ENCODE peak calls at places on chromosomes 2 and 18, in six cellular contexts. J is HCT116, B is HepG2, S is K562, U is SK-N-SH, G is H1. X is an unnamed sample.

GRCh38 chr2:165803123-165803760 is 9.2 kb upstream of the GALNT3 start:
- DNase-seq in J (no peak), B (no peak), S (no peak), U (no peak), G (no peak), X (no peak)

GRCh38 chr18:801137-801536 is 10.9 kb downstream of the YES1 start:
- DNase-seq in J (no peak), B (no peak), S (no peak), U (no peak), G (no peak), X (no peak)

GRCh38 chr2:227472265-227473018 is 486 bp downstream of the AGFG1 start:
- DNase-seq in J (no peak), B (no peak), S (peak), U (peak), G (peak), X (no peak)

GRCh38 chr2:228318218-228318617 is 136.7 kb upstream of the SPHKAP start:
- DNase-seq in J (peak), B (peak), S (no peak), U (peak), G (peak), X (no peak)

GRCh38 chr2:7888876-7889275 is 793.0 kb upstream of the ID2 start:
- DNase-seq in J (no peak), B (no peak), S (no peak), U (no peak), G (no peak), X (no peak)

GRCh38 chr18:627211-627610 is 30.2 kb upstream of the TYMS start:
- DNase-seq in J (no peak), B (no peak), S (no peak), U (no peak), G (no peak), X (no peak)

GRCh38 chr2:86787701-86788100 is 3.0 kb downstream of the CD8A start:
- DNase-seq in J (no peak), B (no peak), S (no peak), U (peak), G (no peak), X (no peak)

GRCh38 chr2:49162151-49162550 is 7.8 kb upstream of the FSHR start:
- DNase-seq in J (no peak), B (no peak), S (no peak), U (no peak), G (no peak), X (no peak)

GRCh38 chr2:130393318-130393910 is 37.6 kb downstream of the PTPN18 start:
- DNase-seq in J (no peak), B (no peak), S (no peak), U (no peak), G (no peak), X (no peak)

GRCh38 chr2:52658598-52658997 is 1109.0 kb upstream of the CHAC2 start:
- DNase-seq in J (peak), B (no peak), S (no peak), U (no peak), G (no peak), X (no peak)

GRCh38 chr2:173881466-173881865 is 83.7 kb downstream of the SP3 start:
- DNase-seq in J (no peak), B (no peak), S (no peak), U (peak), G (no peak), X (no peak)

GRCh38 chr2:85655961-85656403 is 12.0 kb downstream of the SFTPB start:
- DNase-seq in J (no peak), B (no peak), S (no peak), U (no peak), G (no peak), X (no peak)

GRCh38 chr18:9095297-9096012 is 7.0 kb upstream of the NDUFV2 start:
- DNase-seq in J (no peak), B (peak), S (no peak), U (no peak), G (no peak), X (no peak)

GRCh38 chr2:176484838-176485237 is 215.6 kb downstream of the MTX2 start:
- DNase-seq in J (no peak), B (no peak), S (no peak), U (no peak), G (no peak), X (no peak)

GRCh38 chr2:175414872-175415487 is 233.5 kb upstream of the ATP5MC3 start:
- DNase-seq in J (peak), B (peak), S (peak), U (peak), G (peak), X (peak)

GRCh38 chr18:33210575-33211189 is 229.8 kb downstream of the CCDC178 start:
- DNase-seq in J (no peak), B (peak), S (no peak), U (peak), G (no peak), X (no peak)

GRCh38 chr2:226969412-226969811 is 133.6 kb downstream of the RHBDD1 start:
- DNase-seq in J (no peak), B (no peak), S (no peak), U (no peak), G (no peak), X (no peak)

GRCh38 chr2:69616755-69617154 is 26.8 kb downstream of the AAK1 start:
- DNase-seq in J (peak), B (no peak), S (no peak), U (no peak), G (no peak), X (no peak)

GRCh38 chr2:144834954-144835633 is 315.2 kb upstream of the ZEB2 start:
- DNase-seq in J (no peak), B (no peak), S (peak), U (no peak), G (no peak), X (no peak)

GRCh38 chr2:17309741-17310339 is 208.4 kb downstream of the RAD51AP2 start:
- DNase-seq in J (peak), B (peak), S (peak), U (peak), G (no peak), X (peak)

GRCh38 chr2:216653093-216653799 is 20.0 kb downstream of the IGFBP2 start:
- DNase-seq in J (no peak), B (no peak), S (no peak), U (no peak), G (no peak), X (no peak)

GRCh38 chr2:102527086-102527485 is 54.1 kb downstream of the SLC9A4 start:
- DNase-seq in J (no peak), B (no peak), S (no peak), U (no peak), G (no peak), X (no peak)

GRCh38 chr2:104378853-104379374 is 475.0 kb upstream of the POU3F3 start:
- DNase-seq in J (no peak), B (peak), S (peak), U (peak), G (no peak), X (no peak)

GRCh38 chr2:84458436-84459027 is 548 bp downstream of the SUCLG1 start:
- DNase-seq in J (no peak), B (peak), S (peak), U (peak), G (no peak), X (no peak)

GRCh38 chr2:113000436-113000835 is 4.8 kb upstream of the IL36A start:
- DNase-seq in J (no peak), B (no peak), S (peak), U (no peak), G (no peak), X (no peak)

GRCh38 chr2:68278169-68278568 is 25.8 kb upstream of the PPP3R1 start:
- DNase-seq in J (no peak), B (no peak), S (no peak), U (no peak), G (no peak), X (no peak)

GRCh38 chr2:102657770-102658169 is 38.4 kb downstream of the SLC9A2 start:
- DNase-seq in J (no peak), B (no peak), S (no peak), U (no peak), G (no peak), X (no peak)

GRCh38 chr2:238573065-238573778 is 146.5 kb downstream of the ASB1 start:
- DNase-seq in J (peak), B (peak), S (peak), U (peak), G (peak), X (peak)

GRCh38 chr18:44592639-44593038 is 88.0 kb upstream of the SETBP1 start:
- DNase-seq in J (no peak), B (no peak), S (no peak), U (no peak), G (no peak), X (no peak)

GRCh38 chr18:32732165-32732564 is 40.7 kb downstream of the KLHL14 start:
- DNase-seq in J (no peak), B (no peak), S (no peak), U (no peak), G (no peak), X (no peak)

GRCh38 chr2:3198119-3198518 is 179.5 kb downstream of the EIPR1 start:
- DNase-seq in J (no peak), B (peak), S (no peak), U (peak), G (peak), X (no peak)

GRCh38 chr18:79680100-79680879 is 687 bp downstream of the CTDP1 start:
- DNase-seq in J (no peak), B (peak), S (peak), U (peak), G (peak), X (no peak)

GRCh38 chr2:204019572-204020501 is 83.3 kb downstream of the ICOS start:
- DNase-seq in J (no peak), B (no peak), S (no peak), U (no peak), G (no peak), X (no peak)

GRCh38 chr2:219286436-219287115 is 7.4 kb downstream of the DNAJB2 start:
- DNase-seq in J (no peak), B (no peak), S (no peak), U (no peak), G (no peak), X (no peak)

GRCh38 chr2:174667461-174667860 is 69.9 kb upstream of the WIPF1 start:
- DNase-seq in J (no peak), B (no peak), S (no peak), U (no peak), G (no peak), X (no peak)

GRCh38 chr18:31241900-31242409 is 76.0 kb upstream of the DSG1 start:
- DNase-seq in J (peak), B (peak), S (peak), U (peak), G (peak), X (no peak)

GRCh38 chr2:179341152-179341866 is 76.7 kb upstream of the SESTD1 start:
- DNase-seq in J (no peak), B (no peak), S (no peak), U (no peak), G (no peak), X (no peak)
- TF ChIP-seq SIN3A in J (no peak), B (no peak), S (no peak), U (no peak), G (no peak), X (no peak)

GRCh38 chr18:42141439-42141838 is 186.4 kb downstream of the PIK3C3 start:
- DNase-seq in J (no peak), B (peak), S (no peak), U (no peak), G (no peak), X (no peak)
- TF ChIP-seq SIN3A in J (no peak), B (no peak), S (no peak), U (no peak), G (no peak), X (no peak)

DNA sequence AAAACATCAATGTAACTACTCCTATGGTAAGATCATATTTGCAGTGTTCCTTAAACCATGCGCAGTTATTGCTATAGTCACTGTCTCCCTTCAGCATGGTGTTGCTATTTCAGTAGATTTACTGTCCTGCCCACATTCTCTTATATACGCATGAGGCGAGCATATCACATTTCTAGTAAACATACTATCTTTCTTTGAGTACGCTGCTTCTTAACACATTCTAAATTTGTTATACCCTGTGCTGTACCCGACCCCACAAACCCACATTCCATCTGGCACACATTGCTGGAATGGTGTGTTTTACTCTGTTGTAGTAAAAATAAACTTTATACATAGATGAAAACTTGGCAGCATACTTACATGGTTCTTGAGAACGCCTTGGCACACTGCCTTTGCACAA is 163.3 kb downstream of the QPCT start:
- DNase-seq in J (no peak), B (no peak), S (no peak), U (no peak), G (no peak), X (no peak)
- TF ChIP-seq SIN3A in J (no peak), B (no peak), S (no peak), U (no peak), G (no peak), X (no peak)

GRCh38 chr2:143574069-143574468 is 444.9 kb downstream of the ARHGAP15 start:
- DNase-seq in J (no peak), B (no peak), S (no peak), U (no peak), G (no peak), X (no peak)
- TF ChIP-seq SIN3A in J (no peak), B (no peak), S (no peak), U (no peak), G (no peak), X (no peak)

GRCh38 chr2:181523756-181524155 is 66.6 kb downstream of the ITGA4 start:
- DNase-seq in J (no peak), B (no peak), S (no peak), U (no peak), G (no peak), X (no peak)
- TF ChIP-seq SIN3A in J (no peak), B (no peak), S (no peak), U (no peak), G (no peak), X (no peak)

X was measured in Panc1.